ENCODE peak calls at places on chromosomes 4 and X, in ten cellular contexts. One of them, this sample, is unnamed.

GRCh38 chr4:142719854-142720541 is 126.1 kb downstream of the INPP4B start:
- DNase-seq in ascending aorta: no peak
- DNase-seq in HFF-Myc: no peak
- DNase-seq in choroid plexus epithelial cell: peak; percentile 49
- DNase-seq in heart right ventricle: no peak
- DNase-seq in ovary: no peak
- DNase-seq in heart left ventricle: no peak
- DNase-seq in tibial nerve: no peak
- DNase-seq in HCT116: peak; percentile 68
- DNase-seq in endothelial cell of umbilical vein: peak; percentile 39
- DNase-seq in this sample: no peak

GRCh38 chrX:39903937-39904336 is 193.8 kb downstream of the BCOR start:
- DNase-seq in ascending aorta: no peak
- DNase-seq in HFF-Myc: no peak
- DNase-seq in choroid plexus epithelial cell: no peak
- DNase-seq in heart right ventricle: no peak
- DNase-seq in ovary: no peak
- DNase-seq in heart left ventricle: no peak
- DNase-seq in tibial nerve: no peak
- DNase-seq in HCT116: no peak
- DNase-seq in endothelial cell of umbilical vein: no peak
- DNase-seq in this sample: no peak

GRCh38 chr4:132530846-132531245 is 618.2 kb upstream of the PCDH10 start:
- DNase-seq in ascending aorta: no peak
- DNase-seq in HFF-Myc: no peak
- DNase-seq in choroid plexus epithelial cell: no peak
- DNase-seq in heart right ventricle: no peak
- DNase-seq in ovary: no peak
- DNase-seq in heart left ventricle: no peak
- DNase-seq in tibial nerve: no peak
- DNase-seq in HCT116: no peak
- DNase-seq in endothelial cell of umbilical vein: no peak
- DNase-seq in this sample: no peak

GRCh38 chrX:136130931-136131843 is 16.1 kb upstream of the FHL1 start:
- DNase-seq in ascending aorta: no peak
- DNase-seq in HFF-Myc: peak; percentile 17
- DNase-seq in choroid plexus epithelial cell: peak; percentile 91
- DNase-seq in heart right ventricle: no peak
- DNase-seq in ovary: no peak
- DNase-seq in heart left ventricle: no peak
- DNase-seq in tibial nerve: no peak
- DNase-seq in HCT116: peak; percentile 24
- DNase-seq in endothelial cell of umbilical vein: peak; percentile 7
- DNase-seq in this sample: peak; percentile 88

GRCh38 chr4:83011779-83012630 is 1.4 kb upstream of the LIN54 start:
- DNase-seq in ascending aorta: no peak
- DNase-seq in HFF-Myc: no peak
- DNase-seq in choroid plexus epithelial cell: peak; percentile 31
- DNase-seq in heart right ventricle: peak; percentile 10
- DNase-seq in ovary: no peak
- DNase-seq in heart left ventricle: peak; percentile 78
- DNase-seq in tibial nerve: no peak
- DNase-seq in HCT116: no peak
- DNase-seq in endothelial cell of umbilical vein: peak; percentile 59
- DNase-seq in this sample: peak; percentile 54

GRCh38 chr4:81648576-81649272 is 177.0 kb upstream of the RASGEF1B start:
- DNase-seq in ascending aorta: no peak
- DNase-seq in HFF-Myc: no peak
- DNase-seq in choroid plexus epithelial cell: peak; percentile 35
- DNase-seq in heart right ventricle: no peak
- DNase-seq in ovary: peak; percentile 18
- DNase-seq in heart left ventricle: no peak
- DNase-seq in tibial nerve: no peak
- DNase-seq in HCT116: no peak
- DNase-seq in endothelial cell of umbilical vein: no peak
- DNase-seq in this sample: no peak

GRCh38 chrX:14497184-14497666 is 32.1 kb upstream of the GLRA2 start:
- DNase-seq in ascending aorta: no peak
- DNase-seq in HFF-Myc: no peak
- DNase-seq in choroid plexus epithelial cell: peak; percentile 3
- DNase-seq in heart right ventricle: no peak
- DNase-seq in ovary: no peak
- DNase-seq in heart left ventricle: no peak
- DNase-seq in tibial nerve: no peak
- DNase-seq in HCT116: no peak
- DNase-seq in endothelial cell of umbilical vein: no peak
- DNase-seq in this sample: peak; percentile 44

GRCh38 chr4:117421706-117422105 is 336.3 kb upstream of the TRAM1L1 start:
- DNase-seq in ascending aorta: no peak
- DNase-seq in HFF-Myc: no peak
- DNase-seq in choroid plexus epithelial cell: no peak
- DNase-seq in heart right ventricle: no peak
- DNase-seq in ovary: no peak
- DNase-seq in heart left ventricle: no peak
- DNase-seq in tibial nerve: no peak
- DNase-seq in HCT116: no peak
- DNase-seq in endothelial cell of umbilical vein: no peak
- DNase-seq in this sample: peak; percentile 17

GRCh38 chr4:87151730-87152129 is 68.7 kb downstream of the KLHL8 start:
- DNase-seq in ascending aorta: no peak
- DNase-seq in HFF-Myc: no peak
- DNase-seq in choroid plexus epithelial cell: no peak
- DNase-seq in heart right ventricle: no peak
- DNase-seq in ovary: no peak
- DNase-seq in heart left ventricle: no peak
- DNase-seq in tibial nerve: no peak
- DNase-seq in HCT116: no peak
- DNase-seq in endothelial cell of umbilical vein: peak; percentile 32
- DNase-seq in this sample: peak; percentile 80

GRCh38 chr4:85496146-85496849 is 21.3 kb downstream of the ARHGAP24 start:
- DNase-seq in ascending aorta: no peak
- DNase-seq in HFF-Myc: no peak
- DNase-seq in choroid plexus epithelial cell: peak; percentile 77
- DNase-seq in heart right ventricle: no peak
- DNase-seq in ovary: no peak
- DNase-seq in heart left ventricle: no peak
- DNase-seq in tibial nerve: no peak
- DNase-seq in HCT116: no peak
- DNase-seq in endothelial cell of umbilical vein: no peak
- DNase-seq in this sample: peak; percentile 65

GRCh38 chr4:1676605-1677525 is 7.2 kb downstream of the FAM53A start:
- DNase-seq in ascending aorta: no peak
- DNase-seq in HFF-Myc: no peak
- DNase-seq in choroid plexus epithelial cell: no peak
- DNase-seq in heart right ventricle: no peak
- DNase-seq in ovary: no peak
- DNase-seq in heart left ventricle: no peak
- DNase-seq in tibial nerve: no peak
- DNase-seq in HCT116: no peak
- DNase-seq in endothelial cell of umbilical vein: no peak
- DNase-seq in this sample: no peak

GRCh38 chr4:159341486-159341885 is 238.6 kb downstream of the RAPGEF2 start:
- DNase-seq in ascending aorta: no peak
- DNase-seq in HFF-Myc: no peak
- DNase-seq in choroid plexus epithelial cell: peak; percentile 77
- DNase-seq in heart right ventricle: no peak
- DNase-seq in ovary: no peak
- DNase-seq in heart left ventricle: no peak
- DNase-seq in tibial nerve: no peak
- DNase-seq in HCT116: no peak
- DNase-seq in endothelial cell of umbilical vein: no peak
- DNase-seq in this sample: peak; percentile 78

GRCh38 chr4:6360385-6360784 is 90.7 kb downstream of the WFS1 start:
- DNase-seq in ascending aorta: no peak
- DNase-seq in HFF-Myc: no peak
- DNase-seq in choroid plexus epithelial cell: peak; percentile 8
- DNase-seq in heart right ventricle: no peak
- DNase-seq in ovary: no peak
- DNase-seq in heart left ventricle: peak; percentile 25
- DNase-seq in tibial nerve: no peak
- DNase-seq in HCT116: no peak
- DNase-seq in endothelial cell of umbilical vein: no peak
- DNase-seq in this sample: no peak

GRCh38 chr4:106707776-106708603 is 328.1 kb downstream of the DKK2 start:
- DNase-seq in ascending aorta: no peak
- DNase-seq in HFF-Myc: no peak
- DNase-seq in choroid plexus epithelial cell: peak; percentile 68
- DNase-seq in heart right ventricle: no peak
- DNase-seq in ovary: no peak
- DNase-seq in heart left ventricle: no peak
- DNase-seq in tibial nerve: no peak
- DNase-seq in HCT116: no peak
- DNase-seq in endothelial cell of umbilical vein: peak; percentile 89
- DNase-seq in this sample: no peak

GRCh38 chrX:24696241-24696640 is 2.5 kb downstream of the POLA1 start:
- DNase-seq in ascending aorta: no peak
- DNase-seq in HFF-Myc: no peak
- DNase-seq in choroid plexus epithelial cell: peak; percentile 4
- DNase-seq in heart right ventricle: no peak
- DNase-seq in ovary: no peak
- DNase-seq in heart left ventricle: no peak
- DNase-seq in tibial nerve: no peak
- DNase-seq in HCT116: no peak
- DNase-seq in endothelial cell of umbilical vein: no peak
- DNase-seq in this sample: no peak

GRCh38 chr4:52750819-52751348 is 341 bp downstream of the ERVMER34-1 start:
- DNase-seq in ascending aorta: no peak
- DNase-seq in HFF-Myc: no peak
- DNase-seq in choroid plexus epithelial cell: no peak
- DNase-seq in heart right ventricle: no peak
- DNase-seq in ovary: peak; percentile 55
- DNase-seq in heart left ventricle: peak; percentile 67
- DNase-seq in tibial nerve: no peak
- DNase-seq in HCT116: peak; percentile 16
- DNase-seq in endothelial cell of umbilical vein: peak; percentile 4
- DNase-seq in this sample: no peak

DNA sequence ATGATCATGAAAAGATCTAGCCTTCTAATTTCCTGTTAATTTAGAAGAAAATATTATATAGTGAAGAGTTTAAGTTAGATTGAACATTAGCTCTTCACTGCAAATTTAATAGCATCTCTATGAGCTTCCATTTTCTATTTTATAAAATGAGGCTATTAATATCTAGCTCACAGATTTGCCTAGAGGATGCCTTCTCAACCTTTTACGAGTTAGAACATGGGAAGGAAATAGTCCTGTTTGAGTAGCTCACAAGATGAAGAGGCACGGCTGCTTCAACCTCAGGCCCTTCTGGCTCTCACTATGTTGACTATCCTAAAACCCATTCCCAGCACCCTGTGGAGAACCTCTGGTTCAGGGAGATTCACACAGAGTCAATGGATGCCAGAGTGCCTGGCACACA is 98.0 kb upstream of the GUCY1A1 start:
- DNase-seq in ascending aorta: no peak
- DNase-seq in HFF-Myc: no peak
- DNase-seq in choroid plexus epithelial cell: no peak
- DNase-seq in heart right ventricle: no peak
- DNase-seq in ovary: no peak
- DNase-seq in heart left ventricle: no peak
- DNase-seq in tibial nerve: no peak
- DNase-seq in HCT116: no peak
- DNase-seq in endothelial cell of umbilical vein: no peak
- DNase-seq in this sample: no peak
- H3K4me3 ChIP-seq in ascending aorta: no peak overlapping the region
- H3K4me3 ChIP-seq in HFF-Myc: no peak overlapping the region
- H3K4me3 ChIP-seq in choroid plexus epithelial cell: no peak overlapping the region
- H3K4me3 ChIP-seq in heart right ventricle: no peak overlapping the region
- H3K4me3 ChIP-seq in ovary: no peak overlapping the region
- H3K4me3 ChIP-seq in heart left ventricle: no peak overlapping the region
- H3K4me3 ChIP-seq in tibial nerve: no peak overlapping the region
- H3K4me3 ChIP-seq in HCT116: no peak overlapping the region
- H3K4me3 ChIP-seq in endothelial cell of umbilical vein: no peak overlapping the region
- H3K4me3 ChIP-seq in this sample: no peak overlapping the region

GRCh38 chr4:7650606-7651400 is 216.1 kb upstream of the PSAPL1 start:
- DNase-seq in ascending aorta: no peak
- DNase-seq in HFF-Myc: no peak
- DNase-seq in choroid plexus epithelial cell: peak; percentile 39
- DNase-seq in heart right ventricle: no peak
- DNase-seq in ovary: no peak
- DNase-seq in heart left ventricle: no peak
- DNase-seq in tibial nerve: peak; percentile 44
- DNase-seq in HCT116: peak; percentile 16
- DNase-seq in endothelial cell of umbilical vein: no peak
- DNase-seq in this sample: peak; percentile 37
- TF ChIP-seq CTCF in ascending aorta: no peak
- TF ChIP-seq CTCF in HFF-Myc: peak; percentile 27
- TF ChIP-seq CTCF in choroid plexus epithelial cell: peak; percentile 33
- TF ChIP-seq CTCF in heart right ventricle: no peak
- TF ChIP-seq CTCF in ovary: no peak
- TF ChIP-seq CTCF in heart left ventricle: no peak
- TF ChIP-seq CTCF in tibial nerve: no peak
- TF ChIP-seq CTCF in HCT116: peak; percentile 26
- TF ChIP-seq CTCF in endothelial cell of umbilical vein: no peak
- TF ChIP-seq CTCF in this sample: no peak

DNA sequence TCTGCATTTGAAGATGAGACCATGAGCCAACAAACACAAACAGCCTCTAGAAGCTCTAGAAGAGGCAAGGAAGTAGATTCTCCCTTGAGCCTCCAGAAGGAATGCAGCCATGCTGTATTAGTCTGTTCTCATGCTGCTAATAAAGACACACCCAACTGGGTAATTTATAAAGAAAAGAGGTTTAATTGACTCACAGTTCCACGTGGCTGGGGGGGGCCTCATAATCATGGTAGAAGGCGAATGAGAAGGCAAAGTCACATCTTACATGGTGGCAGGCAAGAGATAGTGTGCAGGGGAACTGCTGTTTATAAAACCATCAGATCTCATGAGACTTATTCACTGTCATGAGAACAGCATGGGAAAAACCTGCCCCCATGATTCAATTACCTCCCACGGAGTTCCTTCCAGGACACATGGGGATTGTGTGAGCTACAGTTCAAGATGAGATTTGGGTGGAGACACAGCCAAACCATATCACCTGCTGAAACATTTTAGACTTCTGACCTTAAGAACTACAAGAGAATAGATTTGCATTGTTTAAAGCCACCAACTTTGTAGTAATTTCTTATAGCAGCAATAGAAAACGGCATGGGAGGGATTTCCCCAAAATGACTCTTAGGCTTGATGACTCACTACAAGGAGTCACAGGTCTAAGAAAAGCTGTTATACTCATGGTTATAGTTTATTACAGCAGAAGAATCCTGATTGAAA is 284.4 kb upstream of the SFRP2 start:
- DNase-seq in ascending aorta: no peak
- DNase-seq in HFF-Myc: no peak
- DNase-seq in choroid plexus epithelial cell: peak; percentile 80
- DNase-seq in heart right ventricle: no peak
- DNase-seq in ovary: no peak
- DNase-seq in heart left ventricle: no peak
- DNase-seq in tibial nerve: no peak
- DNase-seq in HCT116: no peak
- DNase-seq in endothelial cell of umbilical vein: no peak
- DNase-seq in this sample: peak; percentile 73
- H3K4me3 ChIP-seq in ascending aorta: no peak overlapping the region
- H3K4me3 ChIP-seq in HFF-Myc: no peak overlapping the region
- H3K4me3 ChIP-seq in choroid plexus epithelial cell: no peak overlapping the region
- H3K4me3 ChIP-seq in heart right ventricle: no peak overlapping the region
- H3K4me3 ChIP-seq in ovary: no peak overlapping the region
- H3K4me3 ChIP-seq in heart left ventricle: no peak overlapping the region
- H3K4me3 ChIP-seq in tibial nerve: no peak overlapping the region
- H3K4me3 ChIP-seq in HCT116: no peak overlapping the region
- H3K4me3 ChIP-seq in endothelial cell of umbilical vein: no peak overlapping the region
- H3K4me3 ChIP-seq in this sample: no peak overlapping the region

GRCh38 chrX:51496501-51497291 is at the start of gene NUDT11:
- DNase-seq in ascending aorta: no peak
- DNase-seq in HFF-Myc: no peak
- DNase-seq in choroid plexus epithelial cell: peak; percentile 69
- DNase-seq in heart right ventricle: peak; percentile 16
- DNase-seq in ovary: peak; percentile 78
- DNase-seq in heart left ventricle: peak; percentile 72
- DNase-seq in tibial nerve: peak; percentile 18
- DNase-seq in HCT116: no peak
- DNase-seq in endothelial cell of umbilical vein: peak; percentile 68
- DNase-seq in this sample: peak; percentile 48

GRCh38 chrX:51494409-51494808 is 2.0 kb downstream of the NUDT11 start:
- DNase-seq in ascending aorta: no peak
- DNase-seq in HFF-Myc: no peak
- DNase-seq in choroid plexus epithelial cell: peak; percentile 30
- DNase-seq in heart right ventricle: no peak
- DNase-seq in ovary: no peak
- DNase-seq in heart left ventricle: no peak
- DNase-seq in tibial nerve: no peak
- DNase-seq in HCT116: no peak
- DNase-seq in endothelial cell of umbilical vein: peak; percentile 7
- DNase-seq in this sample: no peak
- TF ChIP-seq CTCF in ascending aorta: no peak
- TF ChIP-seq CTCF in HFF-Myc: no peak
- TF ChIP-seq CTCF in choroid plexus epithelial cell: no peak
- TF ChIP-seq CTCF in heart right ventricle: no peak
- TF ChIP-seq CTCF in ovary: no peak
- TF ChIP-seq CTCF in heart left ventricle: no peak
- TF ChIP-seq CTCF in tibial nerve: no peak
- TF ChIP-seq CTCF in HCT116: no peak
- TF ChIP-seq CTCF in endothelial cell of umbilical vein: no peak
- TF ChIP-seq CTCF in this sample: peak; percentile 17